ENCODE peak calls at places on chromosomes 12 and 14, in ten cellular contexts. One of them, this sample, is unnamed.

GRCh38 chr14:20044243-20044642 is 8.4 kb upstream of the OR4K13 start:
- DNase-seq in heart left ventricle: no peak
- DNase-seq in upper lobe of left lung: no peak
- DNase-seq in stomach: no peak
- DNase-seq in body of pancreas: no peak
- DNase-seq in tibial nerve: no peak
- DNase-seq in HepG2: no peak
- DNase-seq in transverse colon: no peak
- DNase-seq in lower leg skin: no peak
- DNase-seq in esophagus squamous epithelium: no peak
- DNase-seq in this sample: no peak

GRCh38 chr14:65478596-65478995 is 66.1 kb downstream of the FUT8 start:
- DNase-seq in heart left ventricle: no peak
- DNase-seq in upper lobe of left lung: no peak
- DNase-seq in stomach: no peak
- DNase-seq in body of pancreas: no peak
- DNase-seq in tibial nerve: no peak
- DNase-seq in HepG2: no peak
- DNase-seq in transverse colon: no peak
- DNase-seq in lower leg skin: no peak
- DNase-seq in esophagus squamous epithelium: no peak
- DNase-seq in this sample: no peak

GRCh38 chr12:114425031-114425626 is 19.2 kb upstream of the TBX5 start:
- DNase-seq in heart left ventricle: no peak
- DNase-seq in upper lobe of left lung: no peak
- DNase-seq in stomach: no peak
- DNase-seq in body of pancreas: no peak
- DNase-seq in tibial nerve: no peak
- DNase-seq in HepG2: peak; percentile 15
- DNase-seq in transverse colon: no peak
- DNase-seq in lower leg skin: no peak
- DNase-seq in esophagus squamous epithelium: no peak
- DNase-seq in this sample: no peak

GRCh38 chr12:99381992-99382391 is 265.6 kb upstream of the GARIN6 start:
- DNase-seq in heart left ventricle: no peak
- DNase-seq in upper lobe of left lung: no peak
- DNase-seq in stomach: no peak
- DNase-seq in body of pancreas: no peak
- DNase-seq in tibial nerve: no peak
- DNase-seq in HepG2: no peak
- DNase-seq in transverse colon: no peak
- DNase-seq in lower leg skin: no peak
- DNase-seq in esophagus squamous epithelium: no peak
- DNase-seq in this sample: no peak

GRCh38 chr12:109115404-109115757 is 1.0 kb upstream of the ACACB start:
- DNase-seq in heart left ventricle: no peak
- DNase-seq in upper lobe of left lung: no peak
- DNase-seq in stomach: no peak
- DNase-seq in body of pancreas: no peak
- DNase-seq in tibial nerve: no peak
- DNase-seq in HepG2: peak; percentile 28
- DNase-seq in transverse colon: no peak
- DNase-seq in lower leg skin: no peak
- DNase-seq in esophagus squamous epithelium: no peak
- DNase-seq in this sample: no peak

GRCh38 chr14:71203306-71203705 is 296.0 kb downstream of the PCNX1 start:
- DNase-seq in heart left ventricle: no peak
- DNase-seq in upper lobe of left lung: no peak
- DNase-seq in stomach: no peak
- DNase-seq in body of pancreas: no peak
- DNase-seq in tibial nerve: no peak
- DNase-seq in HepG2: no peak
- DNase-seq in transverse colon: no peak
- DNase-seq in lower leg skin: no peak
- DNase-seq in esophagus squamous epithelium: no peak
- DNase-seq in this sample: no peak

GRCh38 chr14:53942970-53943750 is 13.5 kb downstream of the BMP4 start:
- DNase-seq in heart left ventricle: no peak
- DNase-seq in upper lobe of left lung: no peak
- DNase-seq in stomach: no peak
- DNase-seq in body of pancreas: no peak
- DNase-seq in tibial nerve: no peak
- DNase-seq in HepG2: peak; percentile 91
- DNase-seq in transverse colon: no peak
- DNase-seq in lower leg skin: no peak
- DNase-seq in esophagus squamous epithelium: no peak
- DNase-seq in this sample: no peak

GRCh38 chr12:62438098-62438692 is 28.4 kb upstream of the MON2 start:
- DNase-seq in heart left ventricle: no peak
- DNase-seq in upper lobe of left lung: peak; percentile 32
- DNase-seq in stomach: peak; percentile 54
- DNase-seq in body of pancreas: peak; percentile 63
- DNase-seq in tibial nerve: no peak
- DNase-seq in HepG2: peak; percentile 17
- DNase-seq in transverse colon: peak; percentile 60
- DNase-seq in lower leg skin: peak; percentile 44
- DNase-seq in esophagus squamous epithelium: no peak
- DNase-seq in this sample: peak; percentile 57

DNA sequence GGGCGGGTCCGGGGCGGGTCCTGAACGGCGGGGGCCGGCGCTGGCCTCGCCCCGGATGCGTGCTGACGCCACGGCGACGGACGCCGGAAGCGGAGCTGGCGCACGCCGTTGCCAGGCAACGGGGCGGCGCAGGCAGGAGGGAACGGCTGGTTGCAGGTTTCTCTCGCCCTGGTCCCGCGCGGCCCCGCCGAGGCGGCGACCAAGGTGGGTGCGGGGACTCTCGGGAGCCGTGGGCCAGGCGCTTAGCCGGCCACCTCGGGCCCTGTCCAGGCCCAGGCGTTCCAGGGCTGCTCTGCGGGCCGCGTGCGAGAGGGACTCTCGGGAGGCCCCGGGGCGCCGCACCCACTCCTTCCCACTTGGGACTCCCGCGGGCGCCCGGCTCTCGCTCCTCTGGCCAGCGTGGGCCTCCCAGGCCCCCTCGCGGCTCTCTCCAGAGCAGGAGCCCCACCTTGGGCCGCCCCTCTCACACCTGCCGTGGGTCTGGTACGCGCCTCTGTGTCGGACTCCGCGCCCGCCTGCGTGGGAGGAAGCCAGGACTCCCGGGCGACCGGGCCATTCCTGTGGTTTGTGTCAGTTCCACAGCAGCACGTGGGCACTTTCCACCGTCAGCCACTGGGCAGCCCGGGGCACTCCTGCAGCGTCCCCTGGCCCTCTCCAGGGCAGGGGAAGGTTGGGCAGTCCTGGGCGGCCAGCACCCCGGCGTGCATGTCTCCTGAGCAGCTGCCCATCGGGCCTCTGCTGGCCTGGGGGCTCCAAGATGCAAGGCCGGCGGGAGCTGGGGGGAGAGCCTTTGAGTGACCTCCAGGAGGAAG is at the start of gene CLBA1:
- DNase-seq in heart left ventricle: peak; percentile 95
- DNase-seq in upper lobe of left lung: peak; percentile 92
- DNase-seq in stomach: peak; percentile 91
- DNase-seq in body of pancreas: peak; percentile 89
- DNase-seq in tibial nerve: no peak
- DNase-seq in HepG2: peak; percentile 69
- DNase-seq in transverse colon: peak; percentile 91
- DNase-seq in lower leg skin: peak; percentile 80
- DNase-seq in esophagus squamous epithelium: no peak
- DNase-seq in this sample: peak; percentile 96
- TF ChIP-seq POLR2A in heart left ventricle: peak; percentile 49
- TF ChIP-seq POLR2A in upper lobe of left lung: peak; percentile 70
- TF ChIP-seq POLR2A in stomach: no peak
- TF ChIP-seq POLR2A in body of pancreas: peak; percentile 17
- TF ChIP-seq POLR2A in tibial nerve: no peak
- TF ChIP-seq POLR2A in HepG2: no peak
- TF ChIP-seq POLR2A in transverse colon: no peak
- TF ChIP-seq POLR2A in lower leg skin: no peak
- TF ChIP-seq POLR2A in esophagus squamous epithelium: peak; percentile 66
- TF ChIP-seq POLR2A in this sample: peak; percentile 32

DNA sequence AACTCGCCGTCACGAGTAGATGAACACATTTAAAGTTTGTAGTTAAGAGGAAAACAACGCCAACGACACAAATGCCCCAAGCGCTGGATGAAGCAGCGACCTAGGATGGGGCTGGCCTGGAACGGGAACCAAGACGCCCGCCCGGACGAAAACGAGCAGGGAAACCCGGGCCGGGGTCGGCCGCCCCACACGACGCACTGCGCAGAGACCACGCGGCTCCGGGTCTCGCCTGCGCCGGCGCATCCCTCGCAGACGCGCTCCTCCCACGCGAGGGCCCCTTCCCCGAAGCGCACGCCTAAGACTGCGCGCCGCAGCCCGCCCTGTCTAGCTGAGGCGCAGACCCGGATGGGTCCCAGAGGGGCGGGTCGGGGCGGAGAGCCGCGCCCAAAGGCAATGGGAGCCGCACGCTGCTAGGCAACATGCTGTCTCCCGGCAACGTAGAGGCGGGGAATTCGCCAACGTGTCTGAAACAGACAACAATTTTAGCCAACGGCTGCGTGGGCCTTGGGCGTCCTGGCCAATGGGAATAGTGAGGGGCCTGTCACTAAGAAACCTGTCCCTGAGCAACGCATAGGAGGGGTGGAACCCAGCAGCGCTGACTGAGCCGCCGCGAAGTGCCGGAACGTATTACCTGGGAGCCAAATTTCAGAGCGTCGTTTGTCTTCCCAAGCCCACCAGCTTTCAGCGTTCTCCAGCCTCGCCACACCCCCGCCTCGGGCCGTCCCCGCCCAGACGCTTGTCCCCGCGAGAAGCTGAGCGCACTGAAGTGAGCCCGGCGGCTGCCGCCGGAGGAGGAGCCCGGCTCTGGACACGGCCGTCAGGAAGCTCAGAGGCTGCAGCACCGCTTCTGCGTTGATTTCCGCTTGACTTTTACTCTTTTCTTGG is 21.0 kb upstream of the CHFR start:
- DNase-seq in heart left ventricle: peak; percentile 97
- DNase-seq in upper lobe of left lung: peak; percentile 92
- DNase-seq in stomach: peak; percentile 87
- DNase-seq in body of pancreas: peak; percentile 96
- DNase-seq in tibial nerve: peak; percentile 85
- DNase-seq in HepG2: no peak
- DNase-seq in transverse colon: peak; percentile 97
- DNase-seq in lower leg skin: peak; percentile 92
- DNase-seq in esophagus squamous epithelium: peak; percentile 80
- DNase-seq in this sample: peak; percentile 92
- TF ChIP-seq POLR2A in heart left ventricle: peak; percentile 39
- TF ChIP-seq POLR2A in upper lobe of left lung: peak; percentile 38
- TF ChIP-seq POLR2A in stomach: no peak
- TF ChIP-seq POLR2A in body of pancreas: no peak
- TF ChIP-seq POLR2A in tibial nerve: no peak
- TF ChIP-seq POLR2A in HepG2: no peak
- TF ChIP-seq POLR2A in transverse colon: peak; percentile 21
- TF ChIP-seq POLR2A in lower leg skin: no peak
- TF ChIP-seq POLR2A in esophagus squamous epithelium: peak; percentile 51
- TF ChIP-seq POLR2A in this sample: no peak

GRCh38 chr14:96598332-96598928 is 96.2 kb downstream of the PAPOLA start:
- DNase-seq in heart left ventricle: no peak
- DNase-seq in upper lobe of left lung: no peak
- DNase-seq in stomach: no peak
- DNase-seq in body of pancreas: no peak
- DNase-seq in tibial nerve: no peak
- DNase-seq in HepG2: no peak
- DNase-seq in transverse colon: no peak
- DNase-seq in lower leg skin: no peak
- DNase-seq in esophagus squamous epithelium: no peak
- DNase-seq in this sample: no peak

GRCh38 chr14:96597680-96598079 is 95.5 kb downstream of the PAPOLA start:
- DNase-seq in heart left ventricle: no peak
- DNase-seq in upper lobe of left lung: no peak
- DNase-seq in stomach: no peak
- DNase-seq in body of pancreas: no peak
- DNase-seq in tibial nerve: no peak
- DNase-seq in HepG2: no peak
- DNase-seq in transverse colon: no peak
- DNase-seq in lower leg skin: no peak
- DNase-seq in esophagus squamous epithelium: no peak
- DNase-seq in this sample: no peak

GRCh38 chr14:96594961-96595360 is 92.8 kb downstream of the PAPOLA start:
- DNase-seq in heart left ventricle: no peak
- DNase-seq in upper lobe of left lung: no peak
- DNase-seq in stomach: no peak
- DNase-seq in body of pancreas: no peak
- DNase-seq in tibial nerve: no peak
- DNase-seq in HepG2: no peak
- DNase-seq in transverse colon: no peak
- DNase-seq in lower leg skin: no peak
- DNase-seq in esophagus squamous epithelium: no peak
- DNase-seq in this sample: no peak

GRCh38 chr14:96602186-96602585 is 100.0 kb downstream of the PAPOLA start:
- DNase-seq in heart left ventricle: no peak
- DNase-seq in upper lobe of left lung: no peak
- DNase-seq in stomach: no peak
- DNase-seq in body of pancreas: no peak
- DNase-seq in tibial nerve: no peak
- DNase-seq in HepG2: no peak
- DNase-seq in transverse colon: no peak
- DNase-seq in lower leg skin: no peak
- DNase-seq in esophagus squamous epithelium: no peak
- DNase-seq in this sample: no peak

GRCh38 chr14:96599076-96599475 is 96.9 kb downstream of the PAPOLA start:
- DNase-seq in heart left ventricle: no peak
- DNase-seq in upper lobe of left lung: no peak
- DNase-seq in stomach: no peak
- DNase-seq in body of pancreas: no peak
- DNase-seq in tibial nerve: no peak
- DNase-seq in HepG2: no peak
- DNase-seq in transverse colon: no peak
- DNase-seq in lower leg skin: no peak
- DNase-seq in esophagus squamous epithelium: no peak
- DNase-seq in this sample: no peak
- TF ChIP-seq POLR2A in heart left ventricle: no peak
- TF ChIP-seq POLR2A in upper lobe of left lung: no peak
- TF ChIP-seq POLR2A in stomach: no peak
- TF ChIP-seq POLR2A in body of pancreas: no peak
- TF ChIP-seq POLR2A in tibial nerve: no peak
- TF ChIP-seq POLR2A in HepG2: no peak
- TF ChIP-seq POLR2A in transverse colon: no peak
- TF ChIP-seq POLR2A in lower leg skin: no peak
- TF ChIP-seq POLR2A in esophagus squamous epithelium: no peak
- TF ChIP-seq POLR2A in this sample: no peak

GRCh38 chr12:101826766-101827368 is 3.9 kb downstream of the GNPTAB start:
- DNase-seq in heart left ventricle: no peak
- DNase-seq in upper lobe of left lung: peak; percentile 52
- DNase-seq in stomach: no peak
- DNase-seq in body of pancreas: no peak
- DNase-seq in tibial nerve: no peak
- DNase-seq in HepG2: no peak
- DNase-seq in transverse colon: no peak
- DNase-seq in lower leg skin: no peak
- DNase-seq in esophagus squamous epithelium: no peak
- DNase-seq in this sample: peak; percentile 44

GRCh38 chr12:101828463-101829196 is 2.1 kb downstream of the GNPTAB start:
- DNase-seq in heart left ventricle: no peak
- DNase-seq in upper lobe of left lung: no peak
- DNase-seq in stomach: no peak
- DNase-seq in body of pancreas: no peak
- DNase-seq in tibial nerve: no peak
- DNase-seq in HepG2: no peak
- DNase-seq in transverse colon: no peak
- DNase-seq in lower leg skin: no peak
- DNase-seq in esophagus squamous epithelium: no peak
- DNase-seq in this sample: peak; percentile 32

GRCh38 chr12:101829639-101830390 is 944 bp downstream of the GNPTAB start:
- DNase-seq in heart left ventricle: no peak
- DNase-seq in upper lobe of left lung: peak; percentile 39
- DNase-seq in stomach: peak; percentile 49
- DNase-seq in body of pancreas: no peak
- DNase-seq in tibial nerve: no peak
- DNase-seq in HepG2: no peak
- DNase-seq in transverse colon: no peak
- DNase-seq in lower leg skin: no peak
- DNase-seq in esophagus squamous epithelium: no peak
- DNase-seq in this sample: peak; percentile 37

GRCh38 chr12:101832030-101832429 is 1.3 kb upstream of the GNPTAB start:
- DNase-seq in heart left ventricle: no peak
- DNase-seq in upper lobe of left lung: no peak
- DNase-seq in stomach: no peak
- DNase-seq in body of pancreas: no peak
- DNase-seq in tibial nerve: no peak
- DNase-seq in HepG2: no peak
- DNase-seq in transverse colon: no peak
- DNase-seq in lower leg skin: no peak
- DNase-seq in esophagus squamous epithelium: no peak
- DNase-seq in this sample: peak; percentile 39

GRCh38 chr12:101830391-101831325 is at the start of gene GNPTAB:
- DNase-seq in heart left ventricle: peak; percentile 97
- DNase-seq in upper lobe of left lung: peak; percentile 96
- DNase-seq in stomach: peak; percentile 95
- DNase-seq in body of pancreas: peak; percentile 96
- DNase-seq in tibial nerve: peak; percentile 73
- DNase-seq in HepG2: peak; percentile 87
- DNase-seq in transverse colon: peak; percentile 96
- DNase-seq in lower leg skin: peak; percentile 89
- DNase-seq in esophagus squamous epithelium: peak; percentile 60
- DNase-seq in this sample: peak; percentile 95
- TF ChIP-seq POLR2A in heart left ventricle: no peak
- TF ChIP-seq POLR2A in upper lobe of left lung: peak; percentile 81
- TF ChIP-seq POLR2A in stomach: no peak
- TF ChIP-seq POLR2A in body of pancreas: peak; percentile 21
- TF ChIP-seq POLR2A in tibial nerve: peak; percentile 20
- TF ChIP-seq POLR2A in HepG2: no peak
- TF ChIP-seq POLR2A in transverse colon: no peak
- TF ChIP-seq POLR2A in lower leg skin: no peak
- TF ChIP-seq POLR2A in esophagus squamous epithelium: peak; percentile 73
- TF ChIP-seq POLR2A in this sample: peak; percentile 58

This sample was measured in erythroblast.